ENCODE peak calls at places on chromosome 17, in four cellular contexts. One of them, this sample, is unnamed.

GRCh38 chr17:40304464-40304863 is 4.5 kb upstream of the RARA start:
- DNase-seq in K562: no peak
- DNase-seq in HepG2: no peak
- DNase-seq in GM12878: no peak
- DNase-seq in this sample: no peak

GRCh38 chr17:66542183-66542966 is 240.0 kb downstream of the PRKCA start:
- DNase-seq in K562: no peak
- DNase-seq in HepG2: no peak
- DNase-seq in GM12878: peak; percentile 62
- DNase-seq in this sample: peak; percentile 50

GRCh38 chr17:78883533-78884131 is 19.4 kb downstream of the CEP295NL start:
- DNase-seq in K562: no peak
- DNase-seq in HepG2: peak; percentile 89
- DNase-seq in GM12878: no peak
- DNase-seq in this sample: peak; percentile 93

GRCh38 chr17:58692239-58693055 is at the start of gene RAD51C:
- DNase-seq in K562: peak; percentile 90
- DNase-seq in HepG2: peak; percentile 84
- DNase-seq in GM12878: peak; percentile 67
- DNase-seq in this sample: peak; percentile 95

GRCh38 chr17:694239-694638 is 20.4 kb downstream of the VPS53 start:
- DNase-seq in K562: no peak
- DNase-seq in HepG2: no peak
- DNase-seq in GM12878: no peak
- DNase-seq in this sample: no peak

GRCh38 chr17:17577373-17577772 is 14.1 kb downstream of the PEMT start:
- DNase-seq in K562: no peak
- DNase-seq in HepG2: no peak
- DNase-seq in GM12878: no peak
- DNase-seq in this sample: no peak

GRCh38 chr17:38416840-38417209 is 11.4 kb upstream of the ARHGAP23 start:
- DNase-seq in K562: no peak
- DNase-seq in HepG2: no peak
- DNase-seq in GM12878: no peak
- DNase-seq in this sample: no peak

GRCh38 chr17:38333635-38334295 is 10.0 kb downstream of the GPR179 start:
- DNase-seq in K562: peak; percentile 78
- DNase-seq in HepG2: peak; percentile 53
- DNase-seq in GM12878: no peak
- DNase-seq in this sample: peak; percentile 78

GRCh38 chr17:1147664-1148063 is 32.1 kb downstream of the ABR start:
- DNase-seq in K562: peak; percentile 20
- DNase-seq in HepG2: peak; percentile 63
- DNase-seq in GM12878: no peak
- DNase-seq in this sample: no peak

GRCh38 chr17:50935201-50936124 is 69.3 kb upstream of the TOB1 start:
- DNase-seq in K562: no peak
- DNase-seq in HepG2: peak; percentile 63
- DNase-seq in GM12878: no peak
- DNase-seq in this sample: no peak

GRCh38 chr17:61897548-61898180 is 30.1 kb downstream of the INTS2 start:
- DNase-seq in K562: no peak
- DNase-seq in HepG2: no peak
- DNase-seq in GM12878: no peak
- DNase-seq in this sample: no peak

GRCh38 chr17:77884019-77884418 is 74.5 kb upstream of the TNRC6C start:
- DNase-seq in K562: no peak
- DNase-seq in HepG2: no peak
- DNase-seq in GM12878: no peak
- DNase-seq in this sample: peak; percentile 95

GRCh38 chr17:29138184-29138955 is 41.8 kb downstream of the MYO18A start:
- DNase-seq in K562: no peak
- DNase-seq in HepG2: no peak
- DNase-seq in GM12878: no peak
- DNase-seq in this sample: no peak

GRCh38 chr17:29135464-29135863 is 44.7 kb downstream of the MYO18A start:
- DNase-seq in K562: no peak
- DNase-seq in HepG2: no peak
- DNase-seq in GM12878: no peak
- DNase-seq in this sample: no peak

GRCh38 chr17:29138991-29139682 is 41.1 kb downstream of the MYO18A start:
- DNase-seq in K562: no peak
- DNase-seq in HepG2: no peak
- DNase-seq in GM12878: no peak
- DNase-seq in this sample: no peak

GRCh38 chr17:29140051-29140582 is 40.1 kb downstream of the MYO18A start:
- DNase-seq in K562: peak; percentile 76
- DNase-seq in HepG2: no peak
- DNase-seq in GM12878: no peak
- DNase-seq in this sample: peak; percentile 81

DNA sequence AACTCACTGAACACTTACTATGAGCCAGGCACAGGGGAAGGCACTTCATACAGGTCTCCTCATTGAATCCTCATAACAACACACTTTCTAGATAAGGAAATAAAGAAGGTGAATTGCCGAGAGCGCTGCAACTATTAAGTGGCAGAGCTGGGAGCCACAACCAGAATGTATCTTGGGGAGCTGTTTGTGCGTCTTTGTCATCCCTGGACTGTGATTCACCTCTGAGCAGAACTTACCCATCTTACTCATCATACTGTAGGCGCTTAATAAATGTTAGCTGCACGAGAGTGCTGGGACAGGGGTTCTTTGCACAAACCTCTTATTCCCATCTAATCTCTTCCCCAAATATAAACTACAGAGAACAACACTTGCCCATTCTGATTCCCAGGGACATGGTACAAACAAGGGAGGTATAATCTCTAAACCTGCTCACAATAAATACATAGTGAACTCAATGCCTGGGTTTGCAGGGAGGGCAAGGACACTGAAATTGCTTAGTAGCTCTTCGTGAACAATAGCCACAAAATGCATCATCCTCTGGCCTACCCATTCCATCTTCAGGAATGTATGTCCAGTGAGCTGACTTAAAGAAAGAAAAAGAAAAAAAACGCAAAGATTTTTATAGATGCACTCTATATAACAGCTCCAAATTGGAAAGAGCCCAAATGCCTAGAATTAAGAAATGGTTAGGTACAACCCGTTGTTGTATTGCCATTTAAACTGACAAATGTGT is 43.0 kb downstream of the MYO18A start:
- DNase-seq in K562: no peak
- DNase-seq in HepG2: no peak
- DNase-seq in GM12878: no peak
- DNase-seq in this sample: no peak
- TF ChIP-seq NFIC in K562: no peak
- TF ChIP-seq NFIC in HepG2: no peak
- TF ChIP-seq NFIC in GM12878: no peak
- TF ChIP-seq NFIC in this sample: no peak

DNA sequence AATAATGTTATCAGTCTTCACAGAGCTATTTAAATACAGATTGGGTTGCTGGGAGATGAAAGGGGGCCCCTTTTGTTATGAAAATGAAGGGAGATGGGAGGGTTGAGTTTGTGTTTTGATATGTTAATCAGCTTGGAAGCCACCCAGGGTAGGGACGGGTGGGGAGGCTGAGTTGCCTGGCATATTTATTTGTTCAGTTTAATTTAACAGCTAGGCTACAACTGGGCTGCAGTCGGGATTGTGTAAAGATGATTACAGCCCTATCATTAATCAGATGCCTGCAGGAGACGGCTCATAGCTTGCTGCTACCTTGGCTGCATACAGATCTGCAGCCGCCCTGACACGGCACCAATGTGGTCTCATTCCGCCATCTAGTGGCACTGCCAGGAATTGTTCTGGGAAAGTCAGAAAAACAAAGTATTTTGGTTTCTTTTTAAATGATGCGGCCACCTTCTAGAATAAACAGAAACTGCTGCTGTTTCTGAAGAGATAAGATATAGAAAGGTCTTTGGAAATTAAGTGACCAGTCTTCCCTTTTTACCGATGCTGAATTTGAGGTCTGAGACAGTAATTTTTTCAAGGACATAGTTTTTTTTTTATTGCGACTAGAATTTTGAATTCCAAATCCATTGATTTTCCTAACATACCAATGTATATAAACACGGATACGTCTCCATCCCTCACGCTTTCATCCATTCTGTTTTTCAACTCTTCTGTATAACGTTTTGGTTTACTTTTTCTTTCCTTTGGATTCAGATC is 458.0 kb upstream of the ASIC2 start:
- DNase-seq in K562: peak; percentile 51
- DNase-seq in HepG2: peak; percentile 15
- DNase-seq in GM12878: peak; percentile 16
- DNase-seq in this sample: peak; percentile 74
- TF ChIP-seq NFIC in K562: no peak
- TF ChIP-seq NFIC in HepG2: no peak
- TF ChIP-seq NFIC in GM12878: no peak
- TF ChIP-seq NFIC in this sample: no peak

GRCh38 chr17:4678448-4679026 is 25.4 kb downstream of the PELP1 start:
- DNase-seq in K562: no peak
- DNase-seq in HepG2: peak; percentile 39
- DNase-seq in GM12878: no peak
- DNase-seq in this sample: peak; percentile 61
- TF ChIP-seq NFIC in K562: peak; percentile 79
- TF ChIP-seq NFIC in HepG2: no peak
- TF ChIP-seq NFIC in GM12878: no peak
- TF ChIP-seq NFIC in this sample: peak; percentile 79

GRCh38 chr17:12927541-12928425 is 90.0 kb downstream of the ELAC2 start:
- DNase-seq in K562: no peak
- DNase-seq in HepG2: no peak
- DNase-seq in GM12878: no peak
- DNase-seq in this sample: no peak

GRCh38 chr17:12927001-12927400 is 90.8 kb downstream of the ELAC2 start:
- DNase-seq in K562: no peak
- DNase-seq in HepG2: no peak
- DNase-seq in GM12878: no peak
- DNase-seq in this sample: no peak

GRCh38 chr17:12924614-12925013 is 93.2 kb downstream of the ELAC2 start:
- DNase-seq in K562: no peak
- DNase-seq in HepG2: no peak
- DNase-seq in GM12878: no peak
- DNase-seq in this sample: no peak

GRCh38 chr17:12928736-12929135 is 89.1 kb downstream of the ELAC2 start:
- DNase-seq in K562: no peak
- DNase-seq in HepG2: peak; percentile 29
- DNase-seq in GM12878: no peak
- DNase-seq in this sample: no peak
- TF ChIP-seq NFIC in K562: no peak
- TF ChIP-seq NFIC in HepG2: no peak
- TF ChIP-seq NFIC in GM12878: no peak
- TF ChIP-seq NFIC in this sample: no peak

DNA sequence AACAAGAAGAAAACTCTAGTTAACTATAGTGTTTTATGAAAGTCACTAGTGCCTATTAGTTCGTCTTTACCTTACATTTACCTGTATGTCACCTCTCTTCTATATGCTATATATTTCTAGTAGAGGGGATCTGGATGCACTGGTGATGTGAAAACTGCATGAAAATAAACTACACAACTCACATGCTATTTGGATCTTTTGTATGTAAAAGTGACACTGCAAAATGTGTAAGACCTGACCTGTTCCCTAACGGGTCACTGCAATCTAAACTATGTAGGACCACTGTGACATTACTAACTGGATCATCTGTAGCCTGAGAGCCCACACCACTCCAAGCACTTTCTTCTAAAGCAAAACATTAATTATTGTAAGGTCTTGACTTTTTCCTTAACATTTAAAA is 1.7 kb downstream of the BLMH start:
- DNase-seq in K562: peak; percentile 25
- DNase-seq in HepG2: no peak
- DNase-seq in GM12878: no peak
- DNase-seq in this sample: no peak
- TF ChIP-seq NFIC in K562: no peak
- TF ChIP-seq NFIC in HepG2: no peak
- TF ChIP-seq NFIC in GM12878: no peak
- TF ChIP-seq NFIC in this sample: no peak

This sample was measured in SK-N-SH.